ENCODE peak calls at places on chromosomes 1 and 21, in seven cellular contexts. Q is K562, H is HCT116, J is H1, B is SK-N-SH, F is HepG2, E is GM12878. N is an unnamed sample.

GRCh38 chr21:46226920-46227599 is 1.5 kb downstream of the LSS start:
- DNase-seq in J (no peak), F (no peak), Q (no peak), B (no peak), H (no peak), E (peak; percentile 51), N (no peak)

GRCh38 chr1:208238710-208239517 is 5.3 kb downstream of the PLXNA2 start:
- DNase-seq in J (no peak), E (no peak), H (peak; percentile 7), Q (peak; percentile 71), F (no peak), B (peak; percentile 74), N (no peak)

GRCh38 chr1:210246447-210246846 is 13.9 kb downstream of the SERTAD4 start:
- DNase-seq in Q (no peak), B (no peak), J (no peak), H (no peak), E (no peak), F (no peak), N (no peak)

GRCh38 chr1:185480545-185480944 is 163.5 kb upstream of the IVNS1ABP start:
- DNase-seq in J (no peak), E (no peak), F (no peak), B (no peak), H (no peak), Q (no peak), N (no peak)

GRCh38 chr1:42679364-42679983 is 2.7 kb upstream of the YBX1 start:
- DNase-seq in E (no peak), J (no peak), F (no peak), B (no peak), Q (no peak), H (no peak), N (no peak)

GRCh38 chr1:112743174-112744018 is 28.3 kb upstream of the PPM1J start:
- DNase-seq in E (no peak), F (no peak), B (no peak), H (no peak), J (no peak), Q (no peak), N (no peak)

GRCh38 chr1:180185971-180186645 is 31.4 kb downstream of the QSOX1 start:
- DNase-seq in F (no peak), E (no peak), J (no peak), Q (no peak), H (no peak), B (no peak), N (no peak)

GRCh38 chr1:118115567-118116272 is 69.3 kb downstream of the SPAG17 start:
- DNase-seq in J (no peak), B (no peak), Q (no peak), E (no peak), H (no peak), F (no peak), N (no peak)

GRCh38 chr1:160169553-160170399 is 18.4 kb downstream of the ATP1A4 start:
- DNase-seq in Q (no peak), E (peak; percentile 71), H (no peak), J (peak; percentile 86), B (no peak), F (no peak), N (no peak)

GRCh38 chr1:98702976-98703375 is 41.5 kb downstream of the SNX7 start:
- DNase-seq in E (no peak), J (no peak), F (no peak), H (no peak), B (no peak), Q (no peak), N (no peak)

GRCh38 chr1:109257682-109258421 is 8.5 kb downstream of the CELSR2 start:
- DNase-seq in B (peak; percentile 44), J (no peak), Q (no peak), H (no peak), F (no peak), E (no peak), N (no peak)

GRCh38 chr1:31712041-31712440 is 8.2 kb upstream of the COL16A1 start:
- DNase-seq in E (no peak), H (no peak), J (no peak), F (no peak), B (no peak), Q (no peak), N (no peak)

GRCh38 chr1:31715097-31715872 is 11.5 kb upstream of the COL16A1 start:
- DNase-seq in Q (peak; percentile 91), J (peak; percentile 94), E (no peak), F (peak; percentile 86), B (peak; percentile 95), H (peak; percentile 75), N (peak; percentile 77)

GRCh38 chr1:31712625-31713024 is 8.8 kb upstream of the COL16A1 start:
- DNase-seq in E (no peak), B (no peak), H (no peak), Q (no peak), J (no peak), F (no peak), N (no peak)

GRCh38 chr1:31715873-31716220 is 12.0 kb upstream of the COL16A1 start:
- DNase-seq in Q (no peak), H (no peak), B (peak; percentile 38), F (no peak), E (no peak), J (no peak), N (no peak)

DNA sequence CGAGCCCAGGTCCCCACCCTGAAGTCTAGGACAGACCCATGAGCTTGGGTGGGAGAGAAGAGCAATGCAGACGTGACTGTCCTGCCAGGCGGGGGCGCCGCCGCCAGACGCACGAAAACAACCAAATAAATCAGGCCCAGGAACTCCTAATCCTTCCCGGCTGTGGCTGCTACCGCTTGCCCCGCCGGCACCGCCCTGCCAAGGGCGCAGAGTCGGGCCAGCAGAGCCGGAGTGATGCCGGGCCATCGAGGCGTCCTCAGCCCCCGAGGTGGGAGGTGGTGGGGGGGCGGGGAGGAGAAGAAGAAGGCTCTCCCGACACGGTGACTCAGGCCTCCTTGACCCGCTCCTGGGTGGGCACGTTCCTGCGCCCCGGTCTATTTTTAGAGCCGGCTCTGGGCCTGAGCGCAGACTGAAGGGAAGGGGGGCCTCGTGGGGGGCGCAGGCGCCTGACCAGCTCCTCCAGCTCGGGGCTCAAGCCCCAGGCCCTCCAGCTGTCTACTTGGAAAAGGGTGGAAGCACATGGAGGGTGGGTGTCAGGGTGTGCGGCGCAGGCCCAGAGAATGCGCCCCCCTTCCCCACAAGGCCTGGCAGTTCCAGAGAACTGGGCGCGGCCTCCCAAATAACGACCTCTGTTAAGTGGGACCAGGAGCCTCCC is 10.8 kb upstream of the COL16A1 start:
- DNase-seq in H (no peak), F (peak; percentile 39), Q (peak; percentile 58), B (peak; percentile 76), J (no peak), E (no peak), N (no peak)
- TF ChIP-seq JUND in H (no peak), F (no peak), Q (no peak), B (no peak), J (no peak), E (no peak), N (no peak)

DNA sequence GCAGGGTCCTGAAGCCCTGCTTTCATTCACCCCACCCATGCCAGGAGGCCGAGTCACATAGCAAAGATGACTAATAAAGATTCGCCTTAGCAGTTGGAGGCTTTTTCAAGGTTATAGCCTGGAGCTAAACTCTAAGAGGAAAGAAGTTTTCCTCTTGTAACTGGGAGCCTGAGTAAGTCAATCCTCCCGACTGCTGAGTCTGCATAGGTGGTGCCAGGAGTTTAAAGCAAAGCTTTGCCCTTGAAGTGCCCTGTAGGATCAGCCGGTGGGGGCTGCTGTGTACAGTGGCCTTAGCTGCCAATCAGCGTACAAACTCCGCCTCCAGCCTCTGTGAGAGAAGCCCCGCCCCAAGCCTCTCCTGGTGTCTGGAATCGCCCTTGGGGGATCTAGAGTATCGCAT is 147.5 kb upstream of the SPATA6 start:
- DNase-seq in Q (peak; percentile 17), B (peak; percentile 26), E (no peak), F (no peak), J (peak; percentile 46), H (peak; percentile 2), N (no peak)
- TF ChIP-seq JUND in Q (no peak), B (no peak), E (no peak), F (no peak), J (no peak), H (no peak), N (no peak)

GRCh38 chr1:51504806-51505525 is 14.1 kb downstream of the EPS15 start:
- DNase-seq in H (no peak), F (peak; percentile 7), Q (no peak), B (no peak), J (no peak), E (peak; percentile 60), N (no peak)

GRCh38 chr1:51512120-51512519 is 6.9 kb downstream of the EPS15 start:
- DNase-seq in F (no peak), H (no peak), B (no peak), Q (no peak), J (no peak), E (no peak), N (no peak)

GRCh38 chr1:51509773-51510172 is 9.3 kb downstream of the EPS15 start:
- DNase-seq in H (no peak), B (no peak), Q (no peak), F (peak; percentile 21), J (no peak), E (no peak), N (no peak)

DNA sequence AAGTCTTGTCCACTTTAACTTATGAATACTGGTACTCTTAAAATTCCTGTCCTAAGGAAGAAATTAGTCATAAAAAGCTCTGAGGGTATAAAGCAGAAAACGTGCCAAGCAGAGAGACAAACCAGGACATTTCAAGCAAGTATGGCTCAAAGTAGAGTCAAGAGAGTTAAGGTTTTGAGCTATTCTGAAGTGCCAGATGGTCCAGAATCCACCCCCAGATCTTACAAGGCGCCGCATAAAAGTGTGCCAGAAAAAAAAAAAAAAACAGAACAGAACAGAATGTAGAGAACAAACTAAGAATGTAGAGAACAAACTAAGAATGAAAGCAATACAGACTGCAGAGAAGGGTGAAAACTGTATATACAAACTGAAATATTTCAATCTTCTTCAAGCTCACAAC is 12.5 kb downstream of the EPS15 start:
- DNase-seq in Q (no peak), E (no peak), B (no peak), H (no peak), J (no peak), F (no peak), N (no peak)
- TF ChIP-seq JUND in Q (no peak), E (no peak), B (peak; percentile 78), H (no peak), J (no peak), F (no peak), N (no peak)

GRCh38 chr1:177779325-177779965 is 190.4 kb downstream of the SEC16B start:
- DNase-seq in B (no peak), Q (no peak), J (no peak), F (no peak), E (no peak), H (no peak), N (no peak)

GRCh38 chr1:177786346-177786745 is 183.5 kb downstream of the SEC16B start:
- DNase-seq in E (no peak), H (no peak), F (no peak), J (no peak), B (no peak), Q (no peak), N (no peak)

GRCh38 chr1:177784394-177784793 is 185.5 kb downstream of the SEC16B start:
- DNase-seq in J (no peak), H (no peak), B (no peak), E (no peak), F (no peak), Q (no peak), N (no peak)

GRCh38 chr1:177780096-177780700 is 189.7 kb downstream of the SEC16B start:
- DNase-seq in Q (no peak), J (peak; percentile 36), B (peak; percentile 40), E (no peak), H (peak; percentile 32), F (peak; percentile 63), N (peak; percentile 77)

GRCh38 chr1:177783052-177783451 is 186.8 kb downstream of the SEC16B start:
- DNase-seq in B (no peak), Q (no peak), J (no peak), H (no peak), F (peak; percentile 3), E (no peak), N (no peak)
- TF ChIP-seq JUND in B (no peak), Q (no peak), J (no peak), H (no peak), F (no peak), E (no peak), N (no peak)